ENCODE peak calls at places on chromosome 12, in seven cellular contexts. Q is NCI-H1417 treated with DMSO at 0.1 percent for 48 hours; K is WTC11; G is activated naive CD4-positive, alpha-beta T cell treated with anti-CD3 and anti-CD28 coated beads for 36 hours; N is NCI-H1092 treated with DMSO at 0.1 percent for 48 hours; B is DMS53; O is neural crest cell. U is an unnamed sample.

GRCh38 chr12:110941391-110941790 is 21.0 kb upstream of the MYL2 start:
- DNase-seq in Q (no peak), K (no peak), G (no peak), N (no peak), B (no peak), O (no peak), U (no peak)

GRCh38 chr12:123914726-123915345 is 57.8 kb downstream of the CCDC92 start:
- DNase-seq in Q (no peak), K (peak), G (no peak), N (no peak), B (no peak), O (no peak), U (no peak)

GRCh38 chr12:75190846-75191245 is 18.8 kb downstream of the KCNC2 start:
- DNase-seq in Q (no peak), K (no peak), G (no peak), N (no peak), B (no peak), O (no peak), U (no peak)

GRCh38 chr12:65834146-65834935 is 10.1 kb downstream of the HMGA2 start:
- DNase-seq in Q (no peak), K (no peak), G (no peak), N (no peak), B (no peak), O (no peak), U (no peak)

GRCh38 chr12:57605308-57606015 is 838 bp downstream of the DTX3 start:
- DNase-seq in Q (no peak), K (no peak), G (no peak), N (no peak), B (no peak), O (no peak), U (no peak)

GRCh38 chr12:89162704-89163261 is 189.5 kb downstream of the DUSP6 start:
- DNase-seq in Q (no peak), K (no peak), G (peak), N (no peak), B (peak), O (no peak), U (no peak)

GRCh38 chr12:64733857-64734256 is 25.3 kb downstream of the GNS start:
- DNase-seq in Q (no peak), K (no peak), G (no peak), N (no peak), B (peak), O (no peak), U (no peak)

GRCh38 chr12:107415066-107415465 is 270.5 kb upstream of the PWP1 start:
- DNase-seq in Q (no peak), K (no peak), G (no peak), N (no peak), B (no peak), O (no peak), U (no peak)

GRCh38 chr12:76307083-76307482 is 41.1 kb downstream of the BBS10 start:
- DNase-seq in Q (no peak), K (no peak), G (no peak), N (no peak), B (no peak), O (no peak), U (no peak)

GRCh38 chr12:6057693-6058092 is 66.8 kb downstream of the VWF start:
- DNase-seq in Q (no peak), K (peak), G (no peak), N (no peak), B (no peak), O (peak), U (no peak)

GRCh38 chr12:111248981-111249380 is 119.9 kb downstream of the PHETA1 start:
- DNase-seq in Q (no peak), K (no peak), G (no peak), N (no peak), B (no peak), O (no peak), U (no peak)

GRCh38 chr12:104604070-104604994 is 147.6 kb downstream of the CHST11 start:
- DNase-seq in Q (no peak), K (no peak), G (peak), N (no peak), B (peak), O (peak), U (peak)

GRCh38 chr12:81077686-81078441 is at the start of gene ACSS3:
- DNase-seq in Q (no peak), K (peak), G (no peak), N (no peak), B (peak), O (peak), U (no peak)

GRCh38 chr12:275784-276183 is 13.1 kb upstream of the SLC6A13 start:
- DNase-seq in Q (no peak), K (no peak), G (no peak), N (no peak), B (no peak), O (no peak), U (no peak)

GRCh38 chr12:83753882-83754281 is 1067.2 kb downstream of the TMTC2 start:
- DNase-seq in Q (no peak), K (no peak), G (no peak), N (no peak), B (no peak), O (no peak), U (no peak)

GRCh38 chr12:107552263-107552662 is 133.3 kb upstream of the PWP1 start:
- DNase-seq in Q (no peak), K (no peak), G (no peak), N (no peak), B (no peak), O (no peak), U (no peak)

GRCh38 chr12:27870939-27871338 is 90.9 kb upstream of the MANSC4 start:
- DNase-seq in Q (no peak), K (no peak), G (no peak), N (no peak), B (no peak), O (no peak), U (no peak)

GRCh38 chr12:130357729-130358330 is 20.1 kb downstream of the PIWIL1 start:
- DNase-seq in Q (no peak), K (no peak), G (no peak), N (no peak), B (peak), O (no peak), U (no peak)

GRCh38 chr12:103642240-103642864 is 55.3 kb downstream of the STAB2 start:
- DNase-seq in Q (no peak), K (no peak), G (no peak), N (no peak), B (peak), O (no peak), U (no peak)

GRCh38 chr12:6241495-6241894 is 41.3 kb downstream of the CD9 start:
- DNase-seq in Q (no peak), K (no peak), G (no peak), N (no peak), B (peak), O (no peak), U (no peak)

GRCh38 chr12:1716911-1717310 is 26.0 kb downstream of the ADIPOR2 start:
- DNase-seq in Q (no peak), K (no peak), G (no peak), N (no peak), B (no peak), O (no peak), U (no peak)

GRCh38 chr12:2679816-2680675 is 114.7 kb upstream of the FKBP4 start:
- DNase-seq in Q (no peak), K (no peak), G (no peak), N (no peak), B (no peak), O (no peak), U (no peak)

U was measured in activated T-helper 1 cell treated with anti-CD3 and anti-CD28 coated beads, Interleukin-2, amount 50 U/mL, for 16 hours.